ENCODE peak calls at places on chromosomes 11 and 22, in four cellular contexts. One of them, this sample, is unnamed.

GRCh38 chr22:44591146-44591790 is 93.2 kb upstream of the RTL6 start:
- DNase-seq in stimulated activated CD4-positive, alpha-beta T cell treated with anti-CD3 and anti-CD28 coated beads, Interleukin-15, amount 100 ng/mL, for 24 hours: no peak
- DNase-seq in lung: no peak
- DNase-seq in cardiac fibroblast: no peak
- DNase-seq in this sample: peak; percentile 50

GRCh38 chr11:114892381-114893197 is 214.3 kb downstream of the NXPE2 start:
- DNase-seq in stimulated activated CD4-positive, alpha-beta T cell treated with anti-CD3 and anti-CD28 coated beads, Interleukin-15, amount 100 ng/mL, for 24 hours: peak; percentile 19
- DNase-seq in lung: no peak
- DNase-seq in cardiac fibroblast: no peak
- DNase-seq in this sample: peak; percentile 37

GRCh38 chr11:120339394-120339890 is 3.2 kb downstream of the ARHGEF12 start:
- DNase-seq in stimulated activated CD4-positive, alpha-beta T cell treated with anti-CD3 and anti-CD28 coated beads, Interleukin-15, amount 100 ng/mL, for 24 hours: no peak
- DNase-seq in lung: no peak
- DNase-seq in cardiac fibroblast: peak; percentile 52
- DNase-seq in this sample: no peak

GRCh38 chr11:61839742-61840141 is 11.6 kb downstream of the FADS2 start:
- DNase-seq in stimulated activated CD4-positive, alpha-beta T cell treated with anti-CD3 and anti-CD28 coated beads, Interleukin-15, amount 100 ng/mL, for 24 hours: no peak
- DNase-seq in lung: no peak
- DNase-seq in cardiac fibroblast: no peak
- DNase-seq in this sample: no peak

GRCh38 chr11:28793282-28793738 is 685.1 kb downstream of the METTL15 start:
- DNase-seq in stimulated activated CD4-positive, alpha-beta T cell treated with anti-CD3 and anti-CD28 coated beads, Interleukin-15, amount 100 ng/mL, for 24 hours: no peak
- DNase-seq in lung: no peak
- DNase-seq in cardiac fibroblast: no peak
- DNase-seq in this sample: peak; percentile 16

GRCh38 chr22:31229402-31230140 is 17.5 kb downstream of the LIMK2 start:
- DNase-seq in stimulated activated CD4-positive, alpha-beta T cell treated with anti-CD3 and anti-CD28 coated beads, Interleukin-15, amount 100 ng/mL, for 24 hours: no peak
- DNase-seq in lung: no peak
- DNase-seq in cardiac fibroblast: peak; percentile 65
- DNase-seq in this sample: no peak

GRCh38 chr22:21766933-21767462 is 31.4 kb upstream of the YPEL1 start:
- DNase-seq in stimulated activated CD4-positive, alpha-beta T cell treated with anti-CD3 and anti-CD28 coated beads, Interleukin-15, amount 100 ng/mL, for 24 hours: peak; percentile 74
- DNase-seq in lung: no peak
- DNase-seq in cardiac fibroblast: no peak
- DNase-seq in this sample: no peak

GRCh38 chr11:548700-549603 is 11.6 kb downstream of the LMNTD2 start:
- DNase-seq in stimulated activated CD4-positive, alpha-beta T cell treated with anti-CD3 and anti-CD28 coated beads, Interleukin-15, amount 100 ng/mL, for 24 hours: no peak
- DNase-seq in lung: no peak
- DNase-seq in cardiac fibroblast: no peak
- DNase-seq in this sample: no peak